ENCODE peak calls at places on chromosomes 11 and 22, in eight cellular contexts. One of them, this sample, is unnamed.

GRCh38 chr11:59187587-59187986 is 15.7 kb downstream of the DTX4 start:
- DNase-seq in activated naive CD4-positive, alpha-beta T cell treated with Interleukin-2 at 50 U/mL for 16 hours: no peak
- DNase-seq in aorta: no peak
- DNase-seq in activated T-cell treated with anti-CD3 and anti-CD28 coated beads, Interleukin-2, amount 50 U/mL, for 1 hour: no peak
- DNase-seq in A549: no peak
- DNase-seq in HT-29: no peak
- DNase-seq in stimulated activated CD8-positive, alpha-beta memory T cell treated with anti-CD3 and anti-CD28 coated beads, Interleukin-7, amount 100 ng/mL, for 4 hours: no peak
- DNase-seq in spleen: no peak
- DNase-seq in this sample: no peak

GRCh38 chr22:50274311-50274710 is 4.1 kb upstream of the MAPK11 start:
- DNase-seq in activated naive CD4-positive, alpha-beta T cell treated with Interleukin-2 at 50 U/mL for 16 hours: peak; percentile 44
- DNase-seq in aorta: no peak
- DNase-seq in activated T-cell treated with anti-CD3 and anti-CD28 coated beads, Interleukin-2, amount 50 U/mL, for 1 hour: peak; percentile 40
- DNase-seq in A549: peak; percentile 38
- DNase-seq in HT-29: no peak
- DNase-seq in stimulated activated CD8-positive, alpha-beta memory T cell treated with anti-CD3 and anti-CD28 coated beads, Interleukin-7, amount 100 ng/mL, for 4 hours: no peak
- DNase-seq in spleen: no peak
- DNase-seq in this sample: peak; percentile 41

GRCh38 chr11:94325681-94326080 is 21.3 kb downstream of the IZUMO1R start:
- DNase-seq in activated naive CD4-positive, alpha-beta T cell treated with Interleukin-2 at 50 U/mL for 16 hours: peak; percentile 37
- DNase-seq in aorta: no peak
- DNase-seq in activated T-cell treated with anti-CD3 and anti-CD28 coated beads, Interleukin-2, amount 50 U/mL, for 1 hour: peak; percentile 21
- DNase-seq in A549: peak; percentile 18
- DNase-seq in HT-29: peak; percentile 75
- DNase-seq in stimulated activated CD8-positive, alpha-beta memory T cell treated with anti-CD3 and anti-CD28 coated beads, Interleukin-7, amount 100 ng/mL, for 4 hours: peak; percentile 24
- DNase-seq in spleen: no peak
- DNase-seq in this sample: peak; percentile 65

GRCh38 chr11:34732831-34733230 is 111.9 kb downstream of the EHF start:
- DNase-seq in activated naive CD4-positive, alpha-beta T cell treated with Interleukin-2 at 50 U/mL for 16 hours: no peak
- DNase-seq in aorta: no peak
- DNase-seq in activated T-cell treated with anti-CD3 and anti-CD28 coated beads, Interleukin-2, amount 50 U/mL, for 1 hour: no peak
- DNase-seq in A549: no peak
- DNase-seq in HT-29: peak; percentile 22
- DNase-seq in stimulated activated CD8-positive, alpha-beta memory T cell treated with anti-CD3 and anti-CD28 coated beads, Interleukin-7, amount 100 ng/mL, for 4 hours: no peak
- DNase-seq in spleen: no peak
- DNase-seq in this sample: no peak

GRCh38 chr22:23401111-23401909 is 178.8 kb downstream of the IGLL1 start:
- DNase-seq in activated naive CD4-positive, alpha-beta T cell treated with Interleukin-2 at 50 U/mL for 16 hours: no peak
- DNase-seq in aorta: peak; percentile 74
- DNase-seq in activated T-cell treated with anti-CD3 and anti-CD28 coated beads, Interleukin-2, amount 50 U/mL, for 1 hour: no peak
- DNase-seq in A549: no peak
- DNase-seq in HT-29: no peak
- DNase-seq in stimulated activated CD8-positive, alpha-beta memory T cell treated with anti-CD3 and anti-CD28 coated beads, Interleukin-7, amount 100 ng/mL, for 4 hours: no peak
- DNase-seq in spleen: no peak
- DNase-seq in this sample: no peak

GRCh38 chr22:41780714-41781507 is 19.6 kb upstream of the CCDC134 start:
- DNase-seq in activated naive CD4-positive, alpha-beta T cell treated with Interleukin-2 at 50 U/mL for 16 hours: peak; percentile 87
- DNase-seq in aorta: peak; percentile 73
- DNase-seq in activated T-cell treated with anti-CD3 and anti-CD28 coated beads, Interleukin-2, amount 50 U/mL, for 1 hour: peak; percentile 82
- DNase-seq in A549: no peak
- DNase-seq in HT-29: no peak
- DNase-seq in stimulated activated CD8-positive, alpha-beta memory T cell treated with anti-CD3 and anti-CD28 coated beads, Interleukin-7, amount 100 ng/mL, for 4 hours: peak; percentile 82
- DNase-seq in spleen: peak; percentile 97
- DNase-seq in this sample: peak; percentile 92

GRCh38 chr22:37258810-37259472 is 14.9 kb upstream of the RAC2 start:
- DNase-seq in activated naive CD4-positive, alpha-beta T cell treated with Interleukin-2 at 50 U/mL for 16 hours: no peak
- DNase-seq in aorta: peak; percentile 23
- DNase-seq in activated T-cell treated with anti-CD3 and anti-CD28 coated beads, Interleukin-2, amount 50 U/mL, for 1 hour: no peak
- DNase-seq in A549: no peak
- DNase-seq in HT-29: no peak
- DNase-seq in stimulated activated CD8-positive, alpha-beta memory T cell treated with anti-CD3 and anti-CD28 coated beads, Interleukin-7, amount 100 ng/mL, for 4 hours: no peak
- DNase-seq in spleen: peak; percentile 15
- DNase-seq in this sample: no peak

GRCh38 chr11:105244157-105244820 is 104.7 kb upstream of the CARD18 start:
- DNase-seq in activated naive CD4-positive, alpha-beta T cell treated with Interleukin-2 at 50 U/mL for 16 hours: no peak
- DNase-seq in aorta: no peak
- DNase-seq in activated T-cell treated with anti-CD3 and anti-CD28 coated beads, Interleukin-2, amount 50 U/mL, for 1 hour: no peak
- DNase-seq in A549: peak; percentile 6
- DNase-seq in HT-29: peak; percentile 51
- DNase-seq in stimulated activated CD8-positive, alpha-beta memory T cell treated with anti-CD3 and anti-CD28 coated beads, Interleukin-7, amount 100 ng/mL, for 4 hours: no peak
- DNase-seq in spleen: no peak
- DNase-seq in this sample: no peak

GRCh38 chr22:17910561-17911311 is 113.6 kb downstream of the MICAL3 start:
- DNase-seq in activated naive CD4-positive, alpha-beta T cell treated with Interleukin-2 at 50 U/mL for 16 hours: no peak
- DNase-seq in aorta: peak; percentile 89
- DNase-seq in activated T-cell treated with anti-CD3 and anti-CD28 coated beads, Interleukin-2, amount 50 U/mL, for 1 hour: no peak
- DNase-seq in A549: peak; percentile 7
- DNase-seq in HT-29: peak; percentile 3
- DNase-seq in stimulated activated CD8-positive, alpha-beta memory T cell treated with anti-CD3 and anti-CD28 coated beads, Interleukin-7, amount 100 ng/mL, for 4 hours: no peak
- DNase-seq in spleen: peak; percentile 81
- DNase-seq in this sample: no peak

GRCh38 chr11:78078218-78079167 is 1.2 kb downstream of the NDUFC2 start:
- DNase-seq in activated naive CD4-positive, alpha-beta T cell treated with Interleukin-2 at 50 U/mL for 16 hours: no peak
- DNase-seq in aorta: no peak
- DNase-seq in activated T-cell treated with anti-CD3 and anti-CD28 coated beads, Interleukin-2, amount 50 U/mL, for 1 hour: no peak
- DNase-seq in A549: no peak
- DNase-seq in HT-29: no peak
- DNase-seq in stimulated activated CD8-positive, alpha-beta memory T cell treated with anti-CD3 and anti-CD28 coated beads, Interleukin-7, amount 100 ng/mL, for 4 hours: no peak
- DNase-seq in spleen: no peak
- DNase-seq in this sample: no peak